ENCODE peak calls at places on chromosomes 4 and X, in ten cellular contexts. One of them, this sample, is unnamed.
A peak's percentile ranks its signal among the peaks of the same experiment; 100 is the strongest.

GRCh38 chrX:37959212-37960021 is 46.9 kb upstream of the SYTL5 start:
- DNase-seq in fibroblast of lung: no peak
- DNase-seq in activated B cell treated with CpG ODN at 0.5 μM for 24 hours: no peak
- DNase-seq in pancreas: no peak
- DNase-seq in suprapubic skin: no peak
- DNase-seq in foreskin fibroblast: no peak
- DNase-seq in coronary artery: no peak
- DNase-seq in AG04449: no peak
- DNase-seq in RWPE1: no peak
- DNase-seq in Calu3: no peak
- DNase-seq in this sample: no peak

GRCh38 chr4:177229331-177229730 is 80.3 kb upstream of the NEIL3 start:
- DNase-seq in coronary artery: no peak
- DNase-seq in AG04449: no peak
- DNase-seq in RWPE1: no peak
- DNase-seq in pancreas: no peak
- DNase-seq in fibroblast of lung: no peak
- DNase-seq in suprapubic skin: no peak
- DNase-seq in activated B cell treated with CpG ODN at 0.5 μM for 24 hours: no peak
- DNase-seq in Calu3: no peak
- DNase-seq in foreskin fibroblast: no peak
- DNase-seq in this sample: no peak

GRCh38 chr4:126446917-126447316 is 1132.2 kb downstream of the FAT4 start:
- DNase-seq in suprapubic skin: no peak
- DNase-seq in Calu3: no peak
- DNase-seq in activated B cell treated with CpG ODN at 0.5 μM for 24 hours: no peak
- DNase-seq in foreskin fibroblast: no peak
- DNase-seq in AG04449: no peak
- DNase-seq in pancreas: no peak
- DNase-seq in RWPE1: no peak
- DNase-seq in coronary artery: no peak
- DNase-seq in fibroblast of lung: no peak
- DNase-seq in this sample: no peak

GRCh38 chr4:58301384-58301783 is 1191.2 kb upstream of the IGFBP7 start:
- DNase-seq in Calu3: no peak
- DNase-seq in activated B cell treated with CpG ODN at 0.5 μM for 24 hours: no peak
- DNase-seq in pancreas: no peak
- DNase-seq in suprapubic skin: no peak
- DNase-seq in RWPE1: no peak
- DNase-seq in coronary artery: no peak
- DNase-seq in fibroblast of lung: no peak
- DNase-seq in foreskin fibroblast: no peak
- DNase-seq in AG04449: no peak
- DNase-seq in this sample: no peak

GRCh38 chr4:73832651-73833237 is 3.7 kb upstream of the CXCL6 start:
- DNase-seq in RWPE1: no peak
- DNase-seq in activated B cell treated with CpG ODN at 0.5 μM for 24 hours: no peak
- DNase-seq in suprapubic skin: no peak
- DNase-seq in foreskin fibroblast: no peak
- DNase-seq in coronary artery: no peak
- DNase-seq in Calu3: no peak
- DNase-seq in AG04449: no peak
- DNase-seq in fibroblast of lung: peak; percentile 95
- DNase-seq in pancreas: no peak
- DNase-seq in this sample: no peak

GRCh38 chr4:62431513-62431912 is 1231.4 kb downstream of the ADGRL3 start:
- DNase-seq in suprapubic skin: no peak
- DNase-seq in foreskin fibroblast: no peak
- DNase-seq in pancreas: no peak
- DNase-seq in AG04449: no peak
- DNase-seq in fibroblast of lung: no peak
- DNase-seq in activated B cell treated with CpG ODN at 0.5 μM for 24 hours: no peak
- DNase-seq in Calu3: no peak
- DNase-seq in RWPE1: peak; percentile 4
- DNase-seq in coronary artery: no peak
- DNase-seq in this sample: no peak

GRCh38 chrX:103539695-103540094 is 20.4 kb upstream of the RAB40A start:
- DNase-seq in Calu3: no peak
- DNase-seq in foreskin fibroblast: no peak
- DNase-seq in suprapubic skin: no peak
- DNase-seq in fibroblast of lung: no peak
- DNase-seq in coronary artery: no peak
- DNase-seq in activated B cell treated with CpG ODN at 0.5 μM for 24 hours: no peak
- DNase-seq in RWPE1: no peak
- DNase-seq in AG04449: no peak
- DNase-seq in pancreas: no peak
- DNase-seq in this sample: no peak

GRCh38 chr4:26459054-26459755 is 31.1 kb downstream of the CCKAR start:
- DNase-seq in activated B cell treated with CpG ODN at 0.5 μM for 24 hours: no peak
- DNase-seq in suprapubic skin: no peak
- DNase-seq in fibroblast of lung: peak; percentile 80
- DNase-seq in RWPE1: peak; percentile 63
- DNase-seq in pancreas: no peak
- DNase-seq in AG04449: peak; percentile 52
- DNase-seq in Calu3: peak; percentile 5
- DNase-seq in foreskin fibroblast: peak; percentile 55
- DNase-seq in coronary artery: no peak
- DNase-seq in this sample: no peak

GRCh38 chr4:3676907-3677495 is 89.2 kb upstream of the ADRA2C start:
- DNase-seq in fibroblast of lung: no peak
- DNase-seq in RWPE1: no peak
- DNase-seq in suprapubic skin: peak; percentile 43
- DNase-seq in Calu3: no peak
- DNase-seq in pancreas: peak; percentile 29
- DNase-seq in foreskin fibroblast: no peak
- DNase-seq in activated B cell treated with CpG ODN at 0.5 μM for 24 hours: no peak
- DNase-seq in AG04449: no peak
- DNase-seq in coronary artery: no peak
- DNase-seq in this sample: no peak

GRCh38 chr4:110085131-110085530 is 113.3 kb downstream of the ELOVL6 start:
- DNase-seq in suprapubic skin: no peak
- DNase-seq in RWPE1: no peak
- DNase-seq in foreskin fibroblast: no peak
- DNase-seq in fibroblast of lung: peak; percentile 38
- DNase-seq in AG04449: no peak
- DNase-seq in Calu3: peak; percentile 71
- DNase-seq in activated B cell treated with CpG ODN at 0.5 μM for 24 hours: no peak
- DNase-seq in pancreas: no peak
- DNase-seq in coronary artery: no peak
- DNase-seq in this sample: no peak

GRCh38 chr4:27239651-27240050 is 379.0 kb downstream of the STIM2 start:
- DNase-seq in AG04449: no peak
- DNase-seq in RWPE1: no peak
- DNase-seq in activated B cell treated with CpG ODN at 0.5 μM for 24 hours: no peak
- DNase-seq in foreskin fibroblast: no peak
- DNase-seq in fibroblast of lung: peak; percentile 52
- DNase-seq in pancreas: no peak
- DNase-seq in suprapubic skin: no peak
- DNase-seq in Calu3: no peak
- DNase-seq in coronary artery: no peak
- DNase-seq in this sample: no peak

GRCh38 chrX:115017455-115017854 is at the start of gene IL13RA2:
- DNase-seq in activated B cell treated with CpG ODN at 0.5 μM for 24 hours: no peak
- DNase-seq in suprapubic skin: no peak
- DNase-seq in Calu3: no peak
- DNase-seq in fibroblast of lung: peak; percentile 15
- DNase-seq in foreskin fibroblast: no peak
- DNase-seq in AG04449: no peak
- DNase-seq in coronary artery: no peak
- DNase-seq in pancreas: no peak
- DNase-seq in RWPE1: no peak
- DNase-seq in this sample: no peak

GRCh38 chr4:42167709-42168108 is 15.3 kb upstream of the BEND4 start:
- DNase-seq in Calu3: no peak
- DNase-seq in AG04449: no peak
- DNase-seq in RWPE1: no peak
- DNase-seq in pancreas: no peak
- DNase-seq in fibroblast of lung: no peak
- DNase-seq in activated B cell treated with CpG ODN at 0.5 μM for 24 hours: no peak
- DNase-seq in coronary artery: no peak
- DNase-seq in foreskin fibroblast: no peak
- DNase-seq in suprapubic skin: no peak
- DNase-seq in this sample: no peak

GRCh38 chrX:18565727-18566126 is 106.2 kb downstream of the RS1 start:
- DNase-seq in pancreas: no peak
- DNase-seq in AG04449: no peak
- DNase-seq in foreskin fibroblast: no peak
- DNase-seq in activated B cell treated with CpG ODN at 0.5 μM for 24 hours: no peak
- DNase-seq in RWPE1: no peak
- DNase-seq in fibroblast of lung: no peak
- DNase-seq in suprapubic skin: no peak
- DNase-seq in Calu3: no peak
- DNase-seq in coronary artery: no peak
- DNase-seq in this sample: no peak

GRCh38 chr4:99679204-99679603 is 21.6 kb upstream of the C4orf54 start:
- DNase-seq in fibroblast of lung: no peak
- DNase-seq in AG04449: no peak
- DNase-seq in suprapubic skin: no peak
- DNase-seq in RWPE1: no peak
- DNase-seq in coronary artery: no peak
- DNase-seq in foreskin fibroblast: no peak
- DNase-seq in pancreas: no peak
- DNase-seq in activated B cell treated with CpG ODN at 0.5 μM for 24 hours: no peak
- DNase-seq in Calu3: peak; percentile 12
- DNase-seq in this sample: no peak

GRCh38 chr4:151486166-151486565 is 77.2 kb downstream of the FHIP1A start:
- DNase-seq in RWPE1: no peak
- DNase-seq in activated B cell treated with CpG ODN at 0.5 μM for 24 hours: no peak
- DNase-seq in Calu3: no peak
- DNase-seq in pancreas: no peak
- DNase-seq in coronary artery: no peak
- DNase-seq in suprapubic skin: no peak
- DNase-seq in foreskin fibroblast: peak; percentile 20
- DNase-seq in AG04449: peak; percentile 63
- DNase-seq in fibroblast of lung: peak; percentile 88
- DNase-seq in this sample: no peak

GRCh38 chr4:38170800-38171199 is 210.6 kb downstream of the PTTG2 start:
- DNase-seq in activated B cell treated with CpG ODN at 0.5 μM for 24 hours: no peak
- DNase-seq in coronary artery: no peak
- DNase-seq in pancreas: no peak
- DNase-seq in fibroblast of lung: peak; percentile 32
- DNase-seq in AG04449: no peak
- DNase-seq in suprapubic skin: no peak
- DNase-seq in Calu3: no peak
- DNase-seq in RWPE1: no peak
- DNase-seq in foreskin fibroblast: no peak
- DNase-seq in this sample: no peak

GRCh38 chr4:108360857-108361820 is 192.4 kb upstream of the LEF1 start:
- DNase-seq in RWPE1: peak; percentile 4
- DNase-seq in Calu3: no peak
- DNase-seq in activated B cell treated with CpG ODN at 0.5 μM for 24 hours: no peak
- DNase-seq in foreskin fibroblast: peak; percentile 45
- DNase-seq in coronary artery: no peak
- DNase-seq in pancreas: no peak
- DNase-seq in suprapubic skin: no peak
- DNase-seq in AG04449: peak; percentile 61
- DNase-seq in fibroblast of lung: peak; percentile 98
- DNase-seq in this sample: peak; percentile 26
- TF ChIP-seq CTCF in RWPE1: no peak
- TF ChIP-seq CTCF in Calu3: no peak
- TF ChIP-seq CTCF in activated B cell treated with CpG ODN at 0.5 μM for 24 hours: no peak
- TF ChIP-seq CTCF in foreskin fibroblast: no peak
- TF ChIP-seq CTCF in coronary artery: no peak
- TF ChIP-seq CTCF in pancreas: no peak
- TF ChIP-seq CTCF in suprapubic skin: no peak
- TF ChIP-seq CTCF in AG04449: no peak
- TF ChIP-seq CTCF in fibroblast of lung: no peak
- TF ChIP-seq CTCF in this sample: no peak

GRCh38 chrX:22278375-22278774 is 5.7 kb downstream of the CBLL2 start:
- DNase-seq in pancreas: no peak
- DNase-seq in RWPE1: no peak
- DNase-seq in Calu3: peak; percentile 22
- DNase-seq in activated B cell treated with CpG ODN at 0.5 μM for 24 hours: no peak
- DNase-seq in AG04449: no peak
- DNase-seq in fibroblast of lung: no peak
- DNase-seq in foreskin fibroblast: no peak
- DNase-seq in suprapubic skin: no peak
- DNase-seq in coronary artery: no peak
- DNase-seq in this sample: no peak
- TF ChIP-seq CTCF in pancreas: no peak
- TF ChIP-seq CTCF in RWPE1: no peak
- TF ChIP-seq CTCF in Calu3: no peak
- TF ChIP-seq CTCF in activated B cell treated with CpG ODN at 0.5 μM for 24 hours: no peak
- TF ChIP-seq CTCF in AG04449: no peak
- TF ChIP-seq CTCF in fibroblast of lung: no peak
- TF ChIP-seq CTCF in foreskin fibroblast: no peak
- TF ChIP-seq CTCF in suprapubic skin: no peak
- TF ChIP-seq CTCF in coronary artery: no peak
- TF ChIP-seq CTCF in this sample: no peak

GRCh38 chrX:144334577-144334976 is 450.7 kb downstream of the UBE2NL start:
- DNase-seq in foreskin fibroblast: no peak
- DNase-seq in Calu3: no peak
- DNase-seq in pancreas: no peak
- DNase-seq in fibroblast of lung: no peak
- DNase-seq in coronary artery: no peak
- DNase-seq in AG04449: no peak
- DNase-seq in activated B cell treated with CpG ODN at 0.5 μM for 24 hours: no peak
- DNase-seq in RWPE1: no peak
- DNase-seq in suprapubic skin: no peak
- DNase-seq in this sample: no peak
- TF ChIP-seq CTCF in foreskin fibroblast: no peak
- TF ChIP-seq CTCF in Calu3: no peak
- TF ChIP-seq CTCF in pancreas: no peak
- TF ChIP-seq CTCF in fibroblast of lung: no peak
- TF ChIP-seq CTCF in coronary artery: no peak
- TF ChIP-seq CTCF in AG04449: no peak
- TF ChIP-seq CTCF in activated B cell treated with CpG ODN at 0.5 μM for 24 hours: no peak
- TF ChIP-seq CTCF in RWPE1: no peak
- TF ChIP-seq CTCF in suprapubic skin: no peak
- TF ChIP-seq CTCF in this sample: no peak

DNA sequence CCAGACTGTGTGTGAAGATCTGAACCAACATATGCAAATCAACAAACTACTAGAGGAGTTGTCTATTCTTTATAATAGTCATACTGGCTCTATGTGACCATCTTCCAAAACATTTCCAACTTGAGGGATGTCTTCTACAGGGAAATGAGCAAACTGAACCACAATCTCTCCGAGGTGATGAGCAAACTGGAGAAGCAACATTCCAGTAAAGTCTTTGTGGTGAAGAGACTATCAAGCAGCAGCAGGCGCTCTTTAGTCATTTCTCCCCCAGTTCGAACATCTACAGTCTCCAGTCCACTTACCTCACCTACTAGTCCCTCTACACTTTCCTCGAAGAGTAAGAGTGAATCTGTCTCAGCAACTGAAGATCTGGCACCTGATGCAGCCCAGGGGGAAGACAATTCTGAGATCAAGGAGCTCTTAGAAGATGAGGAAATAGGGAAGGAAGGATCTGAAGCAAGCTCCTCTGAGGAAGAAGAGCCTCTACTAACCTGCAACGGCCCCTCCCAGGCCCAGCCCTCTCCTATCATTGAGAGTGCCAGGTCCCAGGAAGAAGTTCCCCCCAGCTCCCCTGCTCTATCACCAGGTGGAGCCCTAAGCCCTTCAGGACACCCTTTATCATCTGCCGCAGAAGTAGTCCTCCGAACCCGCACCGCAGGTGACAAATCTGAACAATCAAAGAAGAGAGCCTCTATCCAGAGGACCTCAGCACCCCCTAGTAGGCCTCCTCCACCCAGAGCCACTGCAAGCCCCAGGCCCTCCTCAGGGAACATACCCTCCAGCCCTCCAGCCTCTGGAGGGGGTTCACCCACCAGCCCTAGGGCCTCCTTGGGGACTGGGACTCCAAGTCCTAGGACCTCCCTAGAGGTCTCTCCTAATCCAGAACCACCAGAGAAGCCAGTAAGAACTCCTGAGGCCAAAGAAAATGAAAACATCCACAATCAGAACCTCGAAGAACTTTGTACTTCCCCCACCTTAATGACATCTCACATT is 98.1 kb downstream of the HNRNPD start:
- DNase-seq in fibroblast of lung: no peak
- DNase-seq in Calu3: no peak
- DNase-seq in foreskin fibroblast: no peak
- DNase-seq in suprapubic skin: no peak
- DNase-seq in pancreas: no peak
- DNase-seq in activated B cell treated with CpG ODN at 0.5 μM for 24 hours: no peak
- DNase-seq in coronary artery: no peak
- DNase-seq in RWPE1: no peak
- DNase-seq in AG04449: no peak
- DNase-seq in this sample: no peak
- TF ChIP-seq CTCF in fibroblast of lung: no peak
- TF ChIP-seq CTCF in Calu3: no peak
- TF ChIP-seq CTCF in foreskin fibroblast: no peak
- TF ChIP-seq CTCF in suprapubic skin: no peak
- TF ChIP-seq CTCF in pancreas: no peak
- TF ChIP-seq CTCF in activated B cell treated with CpG ODN at 0.5 μM for 24 hours: no peak
- TF ChIP-seq CTCF in coronary artery: no peak
- TF ChIP-seq CTCF in RWPE1: no peak
- TF ChIP-seq CTCF in AG04449: no peak
- TF ChIP-seq CTCF in this sample: no peak